ENCODE peak calls at places on chromosomes 13 and 19, in four cellular contexts. One of them, this sample, is unnamed.

GRCh38 chr13:26971990-26972888 is 199.4 kb downstream of the USP12 start:
- DNase-seq in NCI-H1436: no peak
- DNase-seq in stimulated activated CD4-positive, alpha-beta T cell treated with anti-CD3 and anti-CD28 coated beads, Interleukin-15, amount 100 ng/mL, for 1 hour: no peak
- DNase-seq in IMR-90: peak; percentile 20
- DNase-seq in this sample: no peak

GRCh38 chr19:48443262-48443661 is 2.5 kb upstream of the GRWD1 start:
- DNase-seq in NCI-H1436: no peak
- DNase-seq in stimulated activated CD4-positive, alpha-beta T cell treated with anti-CD3 and anti-CD28 coated beads, Interleukin-15, amount 100 ng/mL, for 1 hour: no peak
- DNase-seq in IMR-90: no peak
- DNase-seq in this sample: no peak

GRCh38 chr13:99356216-99357089 is 49.3 kb upstream of the GPR183 start:
- DNase-seq in stimulated activated CD4-positive, alpha-beta T cell treated with anti-CD3 and anti-CD28 coated beads, Interleukin-15, amount 100 ng/mL, for 1 hour: no peak
- DNase-seq in NCI-H1436: no peak
- DNase-seq in IMR-90: peak; percentile 87
- DNase-seq in this sample: peak; percentile 66

GRCh38 chr19:14072535-14073231 is at the start of gene MISP3:
- DNase-seq in NCI-H1436: peak; percentile 27
- DNase-seq in IMR-90: no peak
- DNase-seq in stimulated activated CD4-positive, alpha-beta T cell treated with anti-CD3 and anti-CD28 coated beads, Interleukin-15, amount 100 ng/mL, for 1 hour: no peak
- DNase-seq in this sample: no peak

GRCh38 chr19:51689751-51690358 is 3.3 kb upstream of the SPACA6 start:
- DNase-seq in NCI-H1436: no peak
- DNase-seq in stimulated activated CD4-positive, alpha-beta T cell treated with anti-CD3 and anti-CD28 coated beads, Interleukin-15, amount 100 ng/mL, for 1 hour: no peak
- DNase-seq in IMR-90: no peak
- DNase-seq in this sample: no peak

GRCh38 chr19:37905936-37906867 is at the start of gene WDR87:
- DNase-seq in stimulated activated CD4-positive, alpha-beta T cell treated with anti-CD3 and anti-CD28 coated beads, Interleukin-15, amount 100 ng/mL, for 1 hour: peak; percentile 15
- DNase-seq in NCI-H1436: peak; percentile 70
- DNase-seq in IMR-90: no peak
- DNase-seq in this sample: peak; percentile 61

GRCh38 chr13:87669379-87669978 is 1.7 kb upstream of the SLITRK5 start:
- DNase-seq in stimulated activated CD4-positive, alpha-beta T cell treated with anti-CD3 and anti-CD28 coated beads, Interleukin-15, amount 100 ng/mL, for 1 hour: no peak
- DNase-seq in NCI-H1436: no peak
- DNase-seq in IMR-90: peak; percentile 10
- DNase-seq in this sample: no peak

GRCh38 chr13:50179977-50180376 is 164.7 kb downstream of the KCNRG start:
- DNase-seq in NCI-H1436: no peak
- DNase-seq in IMR-90: no peak
- DNase-seq in stimulated activated CD4-positive, alpha-beta T cell treated with anti-CD3 and anti-CD28 coated beads, Interleukin-15, amount 100 ng/mL, for 1 hour: no peak
- DNase-seq in this sample: no peak

GRCh38 chr19:34232566-34233481 is 21.5 kb upstream of the GARRE1 start:
- DNase-seq in stimulated activated CD4-positive, alpha-beta T cell treated with anti-CD3 and anti-CD28 coated beads, Interleukin-15, amount 100 ng/mL, for 1 hour: no peak
- DNase-seq in IMR-90: peak; percentile 96
- DNase-seq in NCI-H1436: no peak
- DNase-seq in this sample: peak; percentile 87

GRCh38 chr19:41706741-41707501 is 1.5 kb upstream of the CEACAM5 start:
- DNase-seq in IMR-90: no peak
- DNase-seq in NCI-H1436: peak; percentile 84
- DNase-seq in stimulated activated CD4-positive, alpha-beta T cell treated with anti-CD3 and anti-CD28 coated beads, Interleukin-15, amount 100 ng/mL, for 1 hour: peak; percentile 53
- DNase-seq in this sample: peak; percentile 57

GRCh38 chr19:2970201-2970838 is 7.0 kb upstream of the TLE6 start:
- DNase-seq in IMR-90: no peak
- DNase-seq in stimulated activated CD4-positive, alpha-beta T cell treated with anti-CD3 and anti-CD28 coated beads, Interleukin-15, amount 100 ng/mL, for 1 hour: no peak
- DNase-seq in NCI-H1436: no peak
- DNase-seq in this sample: no peak

GRCh38 chr13:114264886-114265611 is 16.4 kb upstream of the UPF3A start:
- DNase-seq in NCI-H1436: no peak
- DNase-seq in stimulated activated CD4-positive, alpha-beta T cell treated with anti-CD3 and anti-CD28 coated beads, Interleukin-15, amount 100 ng/mL, for 1 hour: no peak
- DNase-seq in IMR-90: peak; percentile 79
- DNase-seq in this sample: peak; percentile 72

GRCh38 chr19:16389848-16390247 is 65.2 kb downstream of the KLF2 start:
- DNase-seq in NCI-H1436: no peak
- DNase-seq in IMR-90: no peak
- DNase-seq in stimulated activated CD4-positive, alpha-beta T cell treated with anti-CD3 and anti-CD28 coated beads, Interleukin-15, amount 100 ng/mL, for 1 hour: no peak
- DNase-seq in this sample: no peak

GRCh38 chr13:36357692-36358091 is 11.5 kb upstream of the SPART start:
- DNase-seq in NCI-H1436: no peak
- DNase-seq in IMR-90: no peak
- DNase-seq in stimulated activated CD4-positive, alpha-beta T cell treated with anti-CD3 and anti-CD28 coated beads, Interleukin-15, amount 100 ng/mL, for 1 hour: no peak
- DNase-seq in this sample: peak; percentile 31

GRCh38 chr13:95956589-95957148 is 96.5 kb downstream of the UGGT2 start:
- DNase-seq in NCI-H1436: no peak
- DNase-seq in IMR-90: no peak
- DNase-seq in stimulated activated CD4-positive, alpha-beta T cell treated with anti-CD3 and anti-CD28 coated beads, Interleukin-15, amount 100 ng/mL, for 1 hour: no peak
- DNase-seq in this sample: no peak

GRCh38 chr19:35868823-35869326 is 501 bp downstream of the APLP1 start:
- DNase-seq in NCI-H1436: no peak
- DNase-seq in stimulated activated CD4-positive, alpha-beta T cell treated with anti-CD3 and anti-CD28 coated beads, Interleukin-15, amount 100 ng/mL, for 1 hour: no peak
- DNase-seq in IMR-90: no peak
- DNase-seq in this sample: no peak

GRCh38 chr19:34759218-34759917 is 13.6 kb downstream of the ZNF599 start:
- DNase-seq in stimulated activated CD4-positive, alpha-beta T cell treated with anti-CD3 and anti-CD28 coated beads, Interleukin-15, amount 100 ng/mL, for 1 hour: no peak
- DNase-seq in IMR-90: no peak
- DNase-seq in NCI-H1436: no peak
- DNase-seq in this sample: no peak

GRCh38 chr19:7280940-7281666 is 13.1 kb downstream of the INSR start:
- DNase-seq in IMR-90: no peak
- DNase-seq in NCI-H1436: no peak
- DNase-seq in stimulated activated CD4-positive, alpha-beta T cell treated with anti-CD3 and anti-CD28 coated beads, Interleukin-15, amount 100 ng/mL, for 1 hour: no peak
- DNase-seq in this sample: no peak

GRCh38 chr19:18896421-18896841 is 473 bp upstream of the CERS1 start:
- DNase-seq in stimulated activated CD4-positive, alpha-beta T cell treated with anti-CD3 and anti-CD28 coated beads, Interleukin-15, amount 100 ng/mL, for 1 hour: no peak
- DNase-seq in IMR-90: no peak
- DNase-seq in NCI-H1436: no peak
- DNase-seq in this sample: peak; percentile 58

GRCh38 chr13:67084066-67084465 is 146.1 kb downstream of the PCDH9 start:
- DNase-seq in IMR-90: no peak
- DNase-seq in stimulated activated CD4-positive, alpha-beta T cell treated with anti-CD3 and anti-CD28 coated beads, Interleukin-15, amount 100 ng/mL, for 1 hour: no peak
- DNase-seq in NCI-H1436: no peak
- DNase-seq in this sample: no peak

GRCh38 chr13:110306960-110307696 is at the start of the genes COL4A1 and COL4A2:
- DNase-seq in IMR-90: peak; percentile 77
- DNase-seq in stimulated activated CD4-positive, alpha-beta T cell treated with anti-CD3 and anti-CD28 coated beads, Interleukin-15, amount 100 ng/mL, for 1 hour: no peak
- DNase-seq in NCI-H1436: no peak
- DNase-seq in this sample: peak; percentile 72

GRCh38 chr13:28723806-28724205 is 5.0 kb upstream of the SLC46A3 start:
- DNase-seq in IMR-90: no peak
- DNase-seq in NCI-H1436: no peak
- DNase-seq in stimulated activated CD4-positive, alpha-beta T cell treated with anti-CD3 and anti-CD28 coated beads, Interleukin-15, amount 100 ng/mL, for 1 hour: no peak
- DNase-seq in this sample: no peak

GRCh38 chr13:22800726-22801401 is 379.9 kb upstream of the SGCG start:
- DNase-seq in NCI-H1436: no peak
- DNase-seq in stimulated activated CD4-positive, alpha-beta T cell treated with anti-CD3 and anti-CD28 coated beads, Interleukin-15, amount 100 ng/mL, for 1 hour: no peak
- DNase-seq in IMR-90: peak; percentile 0
- DNase-seq in this sample: peak; percentile 64

GRCh38 chr19:15288146-15288963 is 44.0 kb downstream of the BRD4 start:
- DNase-seq in stimulated activated CD4-positive, alpha-beta T cell treated with anti-CD3 and anti-CD28 coated beads, Interleukin-15, amount 100 ng/mL, for 1 hour: no peak
- DNase-seq in IMR-90: peak; percentile 24
- DNase-seq in NCI-H1436: no peak
- DNase-seq in this sample: peak; percentile 37

GRCh38 chr19:33063356-33064116 is 1.2 kb downstream of the RHPN2 start:
- DNase-seq in IMR-90: peak; percentile 30
- DNase-seq in stimulated activated CD4-positive, alpha-beta T cell treated with anti-CD3 and anti-CD28 coated beads, Interleukin-15, amount 100 ng/mL, for 1 hour: no peak
- DNase-seq in NCI-H1436: no peak
- DNase-seq in this sample: no peak